ENCODE peak calls at places on chromosomes 3 and 15, in four cellular contexts. One of them, this sample, is unnamed.

GRCh38 chr15:66912001-66912400 is 153.4 kb upstream of the SMAD3 start:
- DNase-seq in H1: no peak
- DNase-seq in HepG2: no peak
- DNase-seq in SK-N-SH: no peak
- DNase-seq in this sample: no peak

GRCh38 chr15:91982401-91982800 is 128.9 kb downstream of the SLCO3A1 start:
- DNase-seq in SK-N-SH: no peak
- DNase-seq in H1: no peak
- DNase-seq in HepG2: no peak
- DNase-seq in this sample: no peak

GRCh38 chr15:82294061-82294690 is 31.6 kb downstream of the SAXO2 start:
- DNase-seq in HepG2: no peak
- DNase-seq in SK-N-SH: no peak
- DNase-seq in H1: no peak
- DNase-seq in this sample: no peak

GRCh38 chr3:113912551-113913246 is 35.1 kb upstream of the ZDHHC23 start:
- DNase-seq in SK-N-SH: peak; percentile 40
- DNase-seq in HepG2: peak; percentile 69
- DNase-seq in H1: no peak
- DNase-seq in this sample: peak; percentile 87

GRCh38 chr3:71010731-71011455 is 572.6 kb downstream of the FOXP1 start:
- DNase-seq in SK-N-SH: no peak
- DNase-seq in H1: no peak
- DNase-seq in HepG2: no peak
- DNase-seq in this sample: no peak

GRCh38 chr3:11290743-11291680 is 18.8 kb downstream of the ATG7 start:
- DNase-seq in SK-N-SH: no peak
- DNase-seq in H1: no peak
- DNase-seq in HepG2: no peak
- DNase-seq in this sample: no peak

GRCh38 chr15:68991723-68992122 is 22.8 kb upstream of the NOX5 start:
- DNase-seq in SK-N-SH: peak; percentile 55
- DNase-seq in H1: no peak
- DNase-seq in HepG2: no peak
- DNase-seq in this sample: no peak

GRCh38 chr3:177929310-177929709 is 606.9 kb upstream of the KCNMB2 start:
- DNase-seq in SK-N-SH: no peak
- DNase-seq in HepG2: no peak
- DNase-seq in H1: no peak
- DNase-seq in this sample: no peak

GRCh38 chr3:35505181-35505580 is 134.1 kb upstream of the ARPP21 start:
- DNase-seq in HepG2: no peak
- DNase-seq in H1: peak; percentile 60
- DNase-seq in SK-N-SH: no peak
- DNase-seq in this sample: no peak

GRCh38 chr3:44114142-44114541 is 127.5 kb upstream of the TOPAZ1 start:
- DNase-seq in H1: no peak
- DNase-seq in SK-N-SH: peak; percentile 20
- DNase-seq in HepG2: peak; percentile 13
- DNase-seq in this sample: peak; percentile 25

GRCh38 chr3:183638092-183638644 is 2.7 kb downstream of the KLHL24 start:
- DNase-seq in H1: no peak
- DNase-seq in SK-N-SH: no peak
- DNase-seq in HepG2: no peak
- DNase-seq in this sample: no peak
- TF ChIP-seq JUND in H1: no peak
- TF ChIP-seq JUND in SK-N-SH: no peak
- TF ChIP-seq JUND in HepG2: no peak
- TF ChIP-seq JUND in this sample: no peak

GRCh38 chr3:28053759-28054158 is 187.7 kb upstream of the CMC1 start:
- DNase-seq in H1: no peak
- DNase-seq in HepG2: no peak
- DNase-seq in SK-N-SH: no peak
- DNase-seq in this sample: no peak
- TF ChIP-seq JUND in H1: no peak
- TF ChIP-seq JUND in HepG2: no peak
- TF ChIP-seq JUND in SK-N-SH: no peak
- TF ChIP-seq JUND in this sample: no peak

DNA sequence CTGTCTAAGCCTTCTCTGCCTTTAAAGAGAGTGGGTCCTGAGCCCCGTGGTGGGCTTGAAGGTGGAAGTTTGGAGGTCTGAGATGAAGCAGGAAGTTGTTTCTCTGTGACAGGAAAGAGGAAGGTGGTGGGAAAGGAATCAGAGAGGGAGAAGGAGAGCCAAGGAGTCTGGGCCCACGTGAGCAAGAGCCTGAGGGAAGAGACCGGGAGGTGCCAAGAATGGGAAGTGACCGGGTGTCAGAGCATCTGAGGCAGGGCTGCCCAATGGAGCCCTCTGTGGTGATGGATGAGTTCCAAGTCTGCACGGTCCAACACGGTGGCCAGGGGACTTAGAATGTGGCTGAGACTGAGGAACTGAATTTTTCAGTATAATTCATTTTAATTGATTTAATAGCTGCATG is 24.6 kb downstream of the ALDH1L1 start:
- DNase-seq in HepG2: no peak
- DNase-seq in SK-N-SH: no peak
- DNase-seq in H1: no peak
- DNase-seq in this sample: no peak
- TF ChIP-seq JUND in HepG2: no peak
- TF ChIP-seq JUND in SK-N-SH: no peak
- TF ChIP-seq JUND in H1: no peak
- TF ChIP-seq JUND in this sample: no peak

GRCh38 chr15:61049003-61049402 is 180.1 kb downstream of the RORA start:
- DNase-seq in H1: no peak
- DNase-seq in SK-N-SH: peak; percentile 57
- DNase-seq in HepG2: no peak
- DNase-seq in this sample: no peak

GRCh38 chr15:61050844-61051569 is 178.1 kb downstream of the RORA start:
- DNase-seq in SK-N-SH: no peak
- DNase-seq in HepG2: no peak
- DNase-seq in H1: no peak
- DNase-seq in this sample: no peak

GRCh38 chr15:61049934-61050333 is 179.2 kb downstream of the RORA start:
- DNase-seq in SK-N-SH: no peak
- DNase-seq in H1: no peak
- DNase-seq in HepG2: peak; percentile 24
- DNase-seq in this sample: peak; percentile 7

GRCh38 chr15:61053401-61053800 is 175.7 kb downstream of the RORA start:
- DNase-seq in H1: no peak
- DNase-seq in HepG2: no peak
- DNase-seq in SK-N-SH: no peak
- DNase-seq in this sample: no peak

GRCh38 chr15:61051570-61052031 is 177.5 kb downstream of the RORA start:
- DNase-seq in H1: peak; percentile 15
- DNase-seq in SK-N-SH: peak; percentile 61
- DNase-seq in HepG2: peak; percentile 24
- DNase-seq in this sample: peak; percentile 51
- TF ChIP-seq JUND in H1: no peak
- TF ChIP-seq JUND in SK-N-SH: no peak
- TF ChIP-seq JUND in HepG2: no peak
- TF ChIP-seq JUND in this sample: no peak

DNA sequence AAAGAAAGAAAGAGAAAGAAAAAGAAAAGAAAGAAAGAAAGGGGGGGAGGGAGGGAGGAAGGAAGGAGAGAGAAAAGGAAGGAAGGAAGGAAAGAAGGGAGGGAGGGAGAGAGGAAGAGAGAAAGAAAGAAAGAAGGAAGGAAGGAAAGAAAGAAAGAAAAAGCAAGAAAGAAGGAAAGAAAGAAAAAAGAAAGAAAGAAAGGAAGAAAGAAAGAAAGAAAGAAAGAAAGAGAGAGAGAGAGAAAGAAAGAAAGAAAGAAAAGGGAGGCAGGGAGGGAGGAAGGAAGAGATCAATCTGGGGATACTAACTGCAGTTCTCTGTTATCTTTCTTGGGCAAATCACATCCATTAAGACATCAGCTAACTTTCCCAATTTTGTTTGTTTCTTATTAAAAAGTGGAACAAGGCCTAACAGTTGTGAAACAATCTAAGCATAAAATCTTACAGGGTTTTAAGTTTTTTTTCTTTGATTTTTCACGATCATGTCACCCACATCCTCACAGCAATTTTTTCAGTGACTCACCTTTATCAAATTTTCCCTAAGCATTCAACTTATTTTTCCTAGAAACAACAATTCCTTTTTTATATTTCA is 36.8 kb downstream of the TBC1D2B start:
- DNase-seq in HepG2: no peak
- DNase-seq in SK-N-SH: no peak
- DNase-seq in H1: no peak
- DNase-seq in this sample: no peak
- TF ChIP-seq JUND in HepG2: no peak
- TF ChIP-seq JUND in SK-N-SH: no peak
- TF ChIP-seq JUND in H1: no peak
- TF ChIP-seq JUND in this sample: no peak

GRCh38 chr3:2172561-2173171 is 74.0 kb downstream of the CNTN4 start:
- DNase-seq in HepG2: no peak
- DNase-seq in SK-N-SH: no peak
- DNase-seq in H1: no peak
- DNase-seq in this sample: no peak
- TF ChIP-seq JUND in HepG2: no peak
- TF ChIP-seq JUND in SK-N-SH: no peak
- TF ChIP-seq JUND in H1: no peak
- TF ChIP-seq JUND in this sample: no peak

This sample was measured in T47D.